ENCODE peak calls at places on chromosomes 5 and 9, in four cellular contexts. I, M, E and C are unnamed samples.

GRCh38 chr5:135230326-135230925 is 168.6 kb downstream of the MACROH2A1 start:
- DNase-seq in I (peak; percentile 75), M (no peak), E (peak; percentile 19), C (peak; percentile 93)

GRCh38 chr9:34143116-34143515 is 16.6 kb upstream of the DCAF12 start:
- DNase-seq in I (no peak), M (no peak), E (no peak), C (no peak)

GRCh38 chr5:27007121-27007520 is 31.3 kb downstream of the CDH9 start:
- DNase-seq in I (no peak), M (no peak), E (no peak), C (no peak)

GRCh38 chr9:9605681-9606080 is 1007.1 kb downstream of the PTPRD start:
- DNase-seq in I (no peak), M (no peak), E (no peak), C (no peak)

GRCh38 chr9:27518809-27519208 is 5.3 kb upstream of the IFNK start:
- DNase-seq in I (no peak), M (no peak), E (no peak), C (no peak)

GRCh38 chr9:83047839-83048775 is 14.8 kb downstream of the RASEF start:
- DNase-seq in I (peak; percentile 96), M (no peak), E (no peak), C (no peak)

GRCh38 chr9:105879181-105879580 is 184.8 kb downstream of the TMEM38B start:
- DNase-seq in I (no peak), M (no peak), E (peak; percentile 28), C (no peak)

GRCh38 chr5:38853753-38854470 is 8.1 kb downstream of the OSMR start:
- DNase-seq in I (peak; percentile 97), M (no peak), E (no peak), C (peak; percentile 87)

GRCh38 chr5:26386532-26386931 is 651.9 kb downstream of the CDH9 start:
- DNase-seq in I (no peak), M (no peak), E (no peak), C (no peak)

GRCh38 chr9:96139592-96140251 is 162.3 kb downstream of the HSD17B3 start:
- DNase-seq in I (peak; percentile 84), M (no peak), E (no peak), C (no peak)

GRCh38 chr5:11904270-11904906 is at the start of gene CTNND2:
- DNase-seq in I (peak; percentile 60), M (no peak), E (no peak), C (peak; percentile 5)

GRCh38 chr9:93094294-93095204 is 1.5 kb upstream of the CARD19 start:
- DNase-seq in I (no peak), M (no peak), E (no peak), C (no peak)

GRCh38 chr5:91381134-91381773 is 1.9 kb downstream of the ARRDC3 start:
- DNase-seq in I (no peak), M (no peak), E (no peak), C (no peak)

GRCh38 chr9:108468364-108468763 is 387.4 kb downstream of the ACTL7B start:
- DNase-seq in I (no peak), M (no peak), E (peak; percentile 67), C (peak; percentile 41)

GRCh38 chr9:132182609-132183073 is 20.8 kb downstream of the NTNG2 start:
- DNase-seq in I (no peak), M (no peak), E (peak; percentile 11), C (peak; percentile 43)

GRCh38 chr9:131483319-131484050 is 19.2 kb upstream of the POMT1 start:
- DNase-seq in I (no peak), M (no peak), E (no peak), C (no peak)

GRCh38 chr9:8074645-8075044 is 275.1 kb upstream of the DMAC1 start:
- DNase-seq in I (no peak), M (no peak), E (no peak), C (no peak)

GRCh38 chr9:18979367-18979766 is 53.6 kb downstream of the SAXO1 start:
- DNase-seq in I (peak; percentile 23), M (no peak), E (no peak), C (no peak)

GRCh38 chr9:36891341-36891811 is 142.7 kb downstream of the PAX5 start:
- DNase-seq in I (no peak), M (no peak), E (no peak), C (no peak)

GRCh38 chr5:79831381-79831780 is 141.7 kb downstream of the CMYA5 start:
- DNase-seq in I (no peak), M (no peak), E (peak; percentile 27), C (peak; percentile 1)

GRCh38 chr5:169063269-169063919 is 237.5 kb downstream of the SLIT3 start:
- DNase-seq in I (no peak), M (no peak), E (no peak), C (no peak)

GRCh38 chr9:117664419-117664818 is 39.8 kb upstream of the TLR4 start:
- DNase-seq in I (no peak), M (no peak), E (no peak), C (no peak)

GRCh38 chr9:122403381-122404002 is 32.7 kb downstream of the PTGS1 start:
- DNase-seq in I (no peak), M (no peak), E (no peak), C (no peak)

GRCh38 chr9:95514402-95514801 is 2.4 kb downstream of the PTCH1 start:
- DNase-seq in I (no peak), M (no peak), E (no peak), C (no peak)

GRCh38 chr5:135212361-135213033 is 178.5 kb upstream of the PITX1 start:
- DNase-seq in I (no peak), M (no peak), E (no peak), C (no peak)

GRCh38 chr9:100066539-100066938 is 32.3 kb downstream of the ERP44 start:
- DNase-seq in I (no peak), M (no peak), E (peak; percentile 30), C (peak; percentile 77)

GRCh38 chr9:120477534-120478001 is 102.4 kb downstream of the CDK5RAP2 start:
- DNase-seq in I (peak; percentile 88), M (no peak), E (peak; percentile 50), C (peak; percentile 50)

GRCh38 chr9:127154390-127155191 is 32.2 kb upstream of the ANGPTL2 start:
- DNase-seq in I (peak; percentile 96), M (no peak), E (no peak), C (peak; percentile 76)

GRCh38 chr9:81538929-81539716 is 150.2 kb downstream of the TLE1 start:
- DNase-seq in I (no peak), M (no peak), E (no peak), C (no peak)

GRCh38 chr9:108217601-108218190 is 638.1 kb downstream of the ACTL7B start:
- DNase-seq in I (peak; percentile 96), M (no peak), E (no peak), C (no peak)

GRCh38 chr9:35729700-35730485 is 2.1 kb downstream of the TLN1 start:
- DNase-seq in I (peak; percentile 81), M (no peak), E (peak; percentile 85), C (peak; percentile 86)

GRCh38 chr5:85108471-85108870 is 723.8 kb upstream of the EDIL3 start:
- DNase-seq in I (no peak), M (no peak), E (no peak), C (no peak)

GRCh38 chr9:129136446-129137049 is 25.3 kb downstream of the PTPA start:
- DNase-seq in I (no peak), M (no peak), E (no peak), C (no peak)

GRCh38 chr5:38641003-38641402 is 84.6 kb upstream of the LIFR start:
- DNase-seq in I (peak; percentile 33), M (no peak), E (no peak), C (no peak)

GRCh38 chr9:124602204-124602603 is 95.0 kb upstream of the NR5A1 start:
- DNase-seq in I (no peak), M (no peak), E (no peak), C (no peak)

GRCh38 chr5:159031513-159031912 is 68.2 kb downstream of the EBF1 start:
- DNase-seq in I (peak; percentile 65), M (no peak), E (no peak), C (peak; percentile 41)

GRCh38 chr9:65410926-65411325 is 125.9 kb upstream of the FOXD4L5 start:
- DNase-seq in I (no peak), M (no peak), E (no peak), C (no peak)

GRCh38 chr9:35521708-35522107 is 31.8 kb downstream of the RUSC2 start:
- DNase-seq in I (peak; percentile 94), M (no peak), E (no peak), C (peak; percentile 52)

GRCh38 chr5:59517926-59518585 is 375.5 kb downstream of the PDE4D start:
- DNase-seq in I (peak; percentile 90), M (no peak), E (no peak), C (no peak)

GRCh38 chr9:107070591-107070990 is 207.6 kb downstream of the ZNF462 start:
- DNase-seq in I (no peak), M (no peak), E (no peak), C (no peak)

GRCh38 chr5:74919487-74919886 is 53.3 kb upstream of the FAM169A start:
- DNase-seq in I (peak; percentile 41), M (no peak), E (peak; percentile 54), C (peak; percentile 77)
- TF ChIP-seq CTCF in I (peak; percentile 65), M (peak; percentile 68), E (peak; percentile 65), C (peak; percentile 57)

DNA sequence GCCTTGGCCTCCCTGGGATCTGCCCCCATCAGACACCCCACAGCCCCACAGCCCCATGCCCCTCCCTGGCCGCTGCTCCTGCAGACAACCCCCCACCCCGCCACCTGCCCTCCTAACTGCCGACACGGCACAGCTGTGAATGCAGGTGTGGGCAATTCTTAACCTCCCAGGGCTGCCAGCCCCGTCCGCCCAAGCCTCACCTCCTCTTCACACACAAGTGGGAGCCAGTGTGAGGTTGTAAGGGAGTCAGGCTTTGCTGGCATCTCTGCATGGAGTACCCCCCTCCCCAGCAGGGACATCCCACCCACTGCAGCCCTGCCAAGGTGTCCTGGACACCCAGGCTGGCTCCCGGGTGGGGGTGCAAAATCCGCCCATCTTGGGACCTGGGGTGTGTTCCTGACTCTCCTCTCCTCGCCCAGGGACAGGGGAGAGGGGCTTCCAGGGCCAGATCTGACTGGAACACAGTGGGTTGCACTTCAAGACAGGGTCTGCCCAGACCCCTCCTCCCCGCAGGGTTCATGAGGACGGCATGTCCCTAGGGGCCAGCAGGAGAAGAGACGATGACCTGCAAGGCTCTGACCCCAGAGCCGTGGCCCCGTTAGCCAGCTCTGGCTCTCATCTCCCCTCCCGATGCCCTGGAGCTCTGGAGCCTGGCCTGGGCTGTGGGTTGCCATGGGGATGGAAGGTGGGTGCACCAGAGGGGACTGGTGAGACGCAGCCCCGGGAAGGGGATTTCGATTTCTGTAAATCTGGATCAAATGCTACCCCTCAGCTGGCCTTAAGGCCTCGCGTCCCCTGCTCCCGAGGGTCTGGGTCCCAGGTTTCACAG is 34.4 kb downstream of the SARDH start:
- DNase-seq in I (no peak), M (no peak), E (no peak), C (no peak)
- H3K27ac ChIP-seq in I (no peak overlapping the region), M (no peak overlapping the region), E (no peak overlapping the region), C (no peak overlapping the region)

GRCh38 chr5:147735621-147736125 is 46.9 kb downstream of the JAKMIP2 start:
- DNase-seq in I (no peak), M (no peak), E (no peak), C (peak; percentile 30)
- H3K4me3 ChIP-seq in I (no peak overlapping the region), M (no peak overlapping the region), E (no peak overlapping the region), C (no peak overlapping the region)

DNA sequence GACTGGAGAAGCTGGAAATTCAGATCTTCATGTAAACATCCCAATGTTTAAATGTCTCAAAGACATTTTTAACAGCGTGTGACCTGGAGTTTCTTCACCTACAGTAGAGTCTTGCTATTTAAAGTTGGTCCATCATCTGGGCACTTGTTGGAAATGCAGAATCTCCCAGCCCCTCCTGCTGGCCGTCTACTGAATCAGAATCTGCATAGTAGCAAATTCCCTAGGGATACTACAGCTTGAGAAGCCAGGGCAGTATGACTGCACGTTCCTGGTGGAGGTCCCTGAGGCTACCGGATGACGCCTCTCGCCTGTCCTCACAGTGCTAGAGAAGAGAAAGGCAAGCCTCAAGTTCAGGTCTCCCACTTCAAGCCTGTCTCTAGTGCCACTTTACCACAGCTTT is 15.7 kb downstream of the SAP30L start:
- DNase-seq in I (no peak), M (no peak), E (no peak), C (peak; percentile 56)
- TF ChIP-seq CTCF in I (peak; percentile 32), M (no peak), E (peak; percentile 18), C (peak; percentile 30)